ENCODE peak calls at places on chromosome 11, in four cellular contexts. K is caudate nucleus, U is NCI-H1105 treated with DMSO at 0.1 percent for 48 hours, E is HEK293T. J is an unnamed sample.

GRCh38 chr11:116224154-116224888 is 548.5 kb downstream of the BUD13 start:
- DNase-seq in U (peak), E (peak), K (no peak), J (no peak)

GRCh38 chr11:15258433-15259350 is 144.0 kb downstream of the INSC start:
- DNase-seq in E (peak), U (peak), K (no peak), J (no peak)

GRCh38 chr11:9037046-9037780 is 33.4 kb upstream of the NRIP3 start:
- DNase-seq in E (no peak), K (no peak), U (no peak), J (no peak)

GRCh38 chr11:75280227-75280671 is 39.7 kb downstream of the TPBGL start:
- DNase-seq in E (peak), K (peak), U (peak), J (peak)

GRCh38 chr11:15747671-15748070 is 608.7 kb downstream of the SOX6 start:
- DNase-seq in K (no peak), E (no peak), U (no peak), J (no peak)

GRCh38 chr11:45921561-45922424 is 663 bp upstream of the LARGE2 start:
- DNase-seq in K (no peak), U (peak), E (no peak), J (no peak)

GRCh38 chr11:113884361-113884836 is 9.0 kb upstream of the USP28 start:
- DNase-seq in K (no peak), U (no peak), E (no peak), J (no peak)

GRCh38 chr11:121194731-121195596 is 93.9 kb downstream of the TECTA start:
- DNase-seq in E (peak), U (peak), K (peak), J (peak)

GRCh38 chr11:12761029-12761428 is 86.8 kb downstream of the TEAD1 start:
- DNase-seq in U (peak), K (no peak), E (peak), J (no peak)

GRCh38 chr11:81772161-81772560 is 961.5 kb downstream of the FAM181B start:
- DNase-seq in K (no peak), E (no peak), U (peak), J (no peak)

GRCh38 chr11:35622070-35622469 is 3.8 kb downstream of the FJX1 start:
- DNase-seq in K (no peak), E (no peak), U (peak), J (no peak)

GRCh38 chr11:41309716-41310115 is 149.7 kb downstream of the LRRC4C start:
- DNase-seq in E (no peak), K (no peak), U (no peak), J (no peak)

GRCh38 chr11:101034076-101034475 is 95.5 kb downstream of the PGR start:
- DNase-seq in U (no peak), E (no peak), K (no peak), J (peak)

GRCh38 chr11:120457996-120458395 is 53.6 kb upstream of the GRIK4 start:
- DNase-seq in U (no peak), E (no peak), K (no peak), J (no peak)

GRCh38 chr11:71397328-71397860 is 50.8 kb downstream of the DHCR7 start:
- DNase-seq in E (no peak), K (no peak), U (no peak), J (no peak)

GRCh38 chr11:79159657-79160450 is 281.0 kb downstream of the TENM4 start:
- DNase-seq in U (no peak), E (no peak), K (no peak), J (peak)

GRCh38 chr11:62025429-62026105 is 58.1 kb upstream of the FTH1 start:
- DNase-seq in E (peak), U (no peak), K (no peak), J (peak)

GRCh38 chr11:99534812-99535211 is 514.1 kb downstream of the CNTN5 start:
- DNase-seq in U (no peak), E (no peak), K (no peak), J (no peak)